ENCODE peak calls at places on chromosomes 4 and X, in nine cellular contexts. P is fibroblast of pulmonary artery; Z is astrocyte of the spinal cord; E is Panc1; L is AG10803; K is CD8-positive, alpha-beta T cell; R is mucosa of descending colon; G is heart right ventricle; F is coronary artery. Y is an unnamed sample.

GRCh38 chr4:38141808-38142500 is 181.8 kb downstream of the PTTG2 start:
- DNase-seq in K (no peak), P (peak; percentile 85), E (no peak), L (peak; percentile 61), R (no peak), F (peak; percentile 73), Z (peak; percentile 65), G (no peak), Y (no peak)

GRCh38 chrX:57156397-57157049 is 19.3 kb upstream of the SPIN2A start:
- DNase-seq in Z (peak; percentile 8), F (no peak), E (peak; percentile 10), G (peak; percentile 8), P (peak; percentile 52), L (peak; percentile 33), K (no peak), R (peak; percentile 55), Y (no peak)

GRCh38 chr4:176444741-176445140 is 125.0 kb downstream of the SPCS3 start:
- DNase-seq in P (peak; percentile 72), R (no peak), F (no peak), E (no peak), L (peak; percentile 72), G (no peak), Z (peak; percentile 84), K (no peak), Y (no peak)

GRCh38 chrX:111869639-111870034 is 6.3 kb upstream of the TRPC5OS start:
- DNase-seq in G (peak; percentile 14), F (no peak), R (no peak), K (no peak), P (peak; percentile 61), E (peak; percentile 27), L (peak; percentile 50), Z (peak; percentile 51), Y (no peak)

GRCh38 chr4:96833831-96834230 is 993.9 kb downstream of the PDHA2 start:
- DNase-seq in L (no peak), R (no peak), E (no peak), K (no peak), G (no peak), F (no peak), Z (peak; percentile 68), P (peak; percentile 10), Y (no peak)

GRCh38 chrX:63855896-63856295 is 70.9 kb upstream of the ARHGEF9 start:
- DNase-seq in P (no peak), L (peak; percentile 72), F (no peak), E (no peak), G (no peak), K (no peak), R (no peak), Z (peak; percentile 14), Y (no peak)

GRCh38 chr4:152643153-152644035 is 36.4 kb downstream of the TMEM154 start:
- DNase-seq in F (no peak), R (peak; percentile 49), L (no peak), P (peak; percentile 39), G (peak; percentile 7), E (no peak), Z (no peak), K (no peak), Y (no peak)

GRCh38 chrX:30762754-30763153 is 109.5 kb downstream of the GK start:
- DNase-seq in P (no peak), R (no peak), E (no peak), K (no peak), G (no peak), F (no peak), Z (no peak), L (no peak), Y (no peak)

GRCh38 chrX:65695849-65696248 is 28.4 kb downstream of the MSN start:
- DNase-seq in F (no peak), P (no peak), K (no peak), R (no peak), L (no peak), E (no peak), G (no peak), Z (no peak), Y (no peak)

GRCh38 chr4:110046588-110047049 is 133.9 kb downstream of the EGF start:
- DNase-seq in Z (peak; percentile 54), G (no peak), L (peak; percentile 77), E (no peak), P (no peak), K (no peak), F (no peak), R (no peak), Y (no peak)

GRCh38 chr4:3871181-3871852 is 105.1 kb downstream of the ADRA2C start:
- DNase-seq in R (no peak), E (no peak), L (no peak), P (no peak), Z (no peak), F (no peak), G (no peak), K (no peak), Y (no peak)

GRCh38 chr4:55865228-55865806 is 11.9 kb downstream of the EXOC1 start:
- DNase-seq in F (no peak), E (no peak), K (no peak), L (peak; percentile 66), R (no peak), G (no peak), P (peak; percentile 53), Z (peak; percentile 73), Y (no peak)

GRCh38 chr4:52172166-52172565 is 121.1 kb downstream of the SPATA18 start:
- DNase-seq in K (no peak), R (no peak), F (no peak), G (no peak), E (no peak), L (peak; percentile 8), P (peak; percentile 23), Z (no peak), Y (no peak)

GRCh38 chr4:180828455-180829018 is 1414.7 kb upstream of the TENM3 start:
- DNase-seq in P (peak; percentile 85), G (peak; percentile 13), E (peak; percentile 35), K (no peak), F (no peak), R (no peak), L (peak; percentile 79), Z (peak; percentile 86), Y (no peak)

GRCh38 chrX:44178271-44178670 is 165.2 kb downstream of the EFHC2 start:
- DNase-seq in Z (no peak), K (no peak), F (no peak), R (no peak), G (no peak), P (no peak), E (no peak), L (no peak), Y (no peak)

GRCh38 chr4:22410645-22411247 is 105.1 kb downstream of the ADGRA3 start:
- DNase-seq in L (peak; percentile 17), G (no peak), Z (peak; percentile 37), R (no peak), P (peak; percentile 36), E (no peak), K (no peak), F (no peak), Y (no peak)

GRCh38 chr4:127870688-127871087 is 10.0 kb upstream of the PLK4 start:
- DNase-seq in G (peak; percentile 39), K (no peak), R (no peak), E (no peak), L (peak; percentile 80), F (no peak), P (peak; percentile 84), Z (peak; percentile 88), Y (no peak)

GRCh38 chr4:112266823-112267222 is 18.9 kb downstream of the TIFA start:
- DNase-seq in R (no peak), Z (peak; percentile 35), G (no peak), L (peak; percentile 33), K (no peak), E (no peak), F (no peak), P (peak; percentile 62), Y (no peak)

GRCh38 chr4:1337376-1337831 is 9.6 kb upstream of the UVSSA start:
- DNase-seq in K (no peak), Z (no peak), E (peak; percentile 38), G (no peak), P (no peak), L (peak; percentile 3), R (no peak), F (no peak), Y (no peak)

GRCh38 chrX:14936561-14936960 is 63.3 kb downstream of the MOSPD2 start:
- DNase-seq in P (peak; percentile 70), L (peak; percentile 72), R (no peak), F (no peak), Z (peak; percentile 62), E (no peak), K (no peak), G (no peak), Y (no peak)

GRCh38 chr4:165489786-165490185 is 111.0 kb downstream of the CPE start:
- DNase-seq in L (peak; percentile 9), R (no peak), Z (no peak), G (no peak), K (no peak), P (peak; percentile 62), F (no peak), E (no peak), Y (no peak)

GRCh38 chr4:7771056-7771455 is 168.6 kb downstream of the AFAP1 start:
- DNase-seq in L (no peak), G (no peak), R (no peak), F (no peak), Z (no peak), K (no peak), P (no peak), E (no peak), Y (no peak)

GRCh38 chrX:17778984-17779383 is 41.7 kb downstream of the SCML1 start:
- DNase-seq in K (no peak), F (no peak), R (no peak), G (no peak), P (no peak), Z (no peak), E (no peak), L (no peak), Y (no peak)

GRCh38 chrX:100587846-100588245 is 3.1 kb downstream of the TNMD start:
- DNase-seq in Z (no peak), K (no peak), R (no peak), G (no peak), P (no peak), F (no peak), L (peak; percentile 3), E (no peak), Y (no peak)
- H3K4me3 ChIP-seq in Z (no peak overlapping the region), K (no peak overlapping the region), R (no peak overlapping the region), G (no peak overlapping the region), P (no peak overlapping the region), F (no peak overlapping the region), L (no peak overlapping the region), E (no peak overlapping the region), Y (no peak overlapping the region)

GRCh38 chr4:83644677-83645639 is 109.0 kb downstream of the GPAT3 start:
- DNase-seq in E (peak; percentile 57), R (no peak), Z (peak; percentile 71), L (peak; percentile 61), K (no peak), F (no peak), P (peak; percentile 82), G (peak; percentile 25), Y (no peak)
- TF ChIP-seq CTCF in E (peak; percentile 69), R (peak; percentile 58), Z (peak; percentile 76), L (peak; percentile 91), K (peak; percentile 97), F (peak; percentile 66), P (peak; percentile 87), G (peak; percentile 87), Y (peak; percentile 80)

GRCh38 chr4:185693548-185694215 is 118.3 kb downstream of the SORBS2 start:
- DNase-seq in F (no peak), G (no peak), L (no peak), R (no peak), P (no peak), E (no peak), K (no peak), Z (no peak), Y (no peak)
- H3K4me3 ChIP-seq in F (peak overlapping the region; percentile 33), G (no peak overlapping the region), L (no peak overlapping the region), R (no peak overlapping the region), P (no peak overlapping the region), E (no peak overlapping the region), K (no peak overlapping the region), Z (no peak overlapping the region), Y (no peak overlapping the region)

GRCh38 chr4:173990126-173990878 is 293.2 kb downstream of the FBXO8 start:
- DNase-seq in Z (peak; percentile 44), K (no peak), P (peak; percentile 79), G (peak; percentile 11), L (peak; percentile 49), E (peak; percentile 8), R (no peak), F (no peak), Y (no peak)
- TF ChIP-seq CTCF in Z (peak; percentile 65), K (no peak), P (peak; percentile 81), G (peak; percentile 66), L (peak; percentile 75), E (peak; percentile 60), R (no peak), F (peak; percentile 23), Y (peak; percentile 66)

Y was measured in ascending aorta.